ENCODE peak calls at places on chromosomes 3 and 15, in ten cellular contexts. J, F, G, U, L, I, O, H, P and C are unnamed samples.

GRCh38 chr3:124800511-124801374 is 70.5 kb downstream of the UMPS start:
- DNase-seq in J (no peak), F (peak), G (no peak), U (no peak), L (no peak), I (no peak), O (no peak), H (no peak), P (no peak), C (peak)

GRCh38 chr3:97857401-97857800 is 35.6 kb downstream of the CRYBG3 start:
- DNase-seq in J (no peak), F (no peak), G (no peak), U (no peak), L (no peak), I (no peak), O (no peak), H (no peak), P (no peak), C (no peak)

GRCh38 chr3:127684871-127685707 is 12.3 kb downstream of the ABTB1 start:
- DNase-seq in J (no peak), F (peak), G (no peak), U (no peak), L (no peak), I (no peak), O (peak), H (no peak), P (no peak), C (no peak)

GRCh38 chr3:66418432-66419052 is 82.3 kb downstream of the LRIG1 start:
- DNase-seq in J (no peak), F (peak), G (no peak), U (peak), L (peak), I (no peak), O (no peak), H (no peak), P (no peak), C (no peak)

GRCh38 chr3:135514064-135514455 is 451.5 kb upstream of the PPP2R3A start:
- DNase-seq in J (peak), F (no peak), G (no peak), U (no peak), L (no peak), I (no peak), O (no peak), H (no peak), P (no peak), C (no peak)

GRCh38 chr15:25417604-25418003 is 21.2 kb downstream of the UBE3A start:
- DNase-seq in J (no peak), F (no peak), G (no peak), U (no peak), L (no peak), I (no peak), O (no peak), H (no peak), P (no peak), C (no peak)

GRCh38 chr3:17143893-17144664 is 259.3 kb downstream of the PLCL2 start:
- DNase-seq in J (no peak), F (no peak), G (no peak), U (no peak), L (no peak), I (no peak), O (no peak), H (no peak), P (no peak), C (no peak)

GRCh38 chr3:184169896-184170875 is 4.5 kb upstream of the AP2M1 start:
- DNase-seq in J (no peak), F (no peak), G (no peak), U (no peak), L (no peak), I (no peak), O (no peak), H (no peak), P (no peak), C (no peak)

GRCh38 chr3:138862924-138863775 is 28.4 kb upstream of the PIK3CB start:
- DNase-seq in J (peak), F (peak), G (no peak), U (peak), L (peak), I (no peak), O (no peak), H (peak), P (no peak), C (peak)

GRCh38 chr3:142027295-142027694 is 122.0 kb downstream of the TFDP2 start:
- DNase-seq in J (no peak), F (no peak), G (no peak), U (no peak), L (no peak), I (no peak), O (no peak), H (no peak), P (no peak), C (peak)

GRCh38 chr3:174049443-174049842 is 651.9 kb downstream of the NLGN1 start:
- DNase-seq in J (no peak), F (no peak), G (no peak), U (no peak), L (no peak), I (no peak), O (no peak), H (no peak), P (no peak), C (no peak)

GRCh38 chr3:181265750-181266333 is 276.3 kb upstream of the DNAJC19 start:
- DNase-seq in J (no peak), F (no peak), G (no peak), U (no peak), L (peak), I (no peak), O (no peak), H (peak), P (no peak), C (no peak)